ENCODE peak calls at places on chromosomes 5 and 9, in seven cellular contexts. B is upper lobe of left lung, T is IMR-90, Z is OCI-LY7, D is right atrium auricular region, Q is pancreas, M is HFF-Myc. F is an unnamed sample.

GRCh38 chr5:10856071-10856470 is 95.0 kb upstream of the DAP start:
- DNase-seq in D (no peak), M (no peak), Z (no peak), Q (no peak), B (no peak), T (no peak), F (no peak)

GRCh38 chr5:66015296-66015960 is 89.1 kb downstream of the ERBIN start:
- DNase-seq in M (no peak), T (peak), B (no peak), Q (no peak), Z (no peak), D (no peak), F (peak)

GRCh38 chr5:80672140-80672736 is 17.5 kb upstream of the DHFR start:
- DNase-seq in Q (peak), T (peak), M (peak), D (peak), B (peak), Z (peak), F (peak)

GRCh38 chr5:116472274-116472673 is 102.3 kb downstream of the SEMA6A start:
- DNase-seq in T (no peak), D (no peak), Q (no peak), M (no peak), Z (no peak), B (no peak), F (no peak)

GRCh38 chr5:139462582-139463276 is at the start of gene ECSCR:
- DNase-seq in B (peak), Q (no peak), D (no peak), T (no peak), Z (no peak), M (no peak), F (no peak)

GRCh38 chr9:21750021-21750735 is 52.3 kb upstream of the MTAP start:
- DNase-seq in Z (no peak), M (no peak), D (no peak), Q (no peak), B (no peak), T (no peak), F (peak)

GRCh38 chr5:108753877-108754276 is 6.2 kb downstream of the FER start:
- DNase-seq in Z (no peak), T (peak), B (no peak), Q (no peak), M (peak), D (no peak), F (peak)

GRCh38 chr9:116154976-116155699 is 1.5 kb downstream of the PAPPA start:
- DNase-seq in Z (no peak), D (no peak), B (no peak), Q (peak), T (peak), M (peak), F (peak)

GRCh38 chr5:53425598-53426516 is 54.6 kb upstream of the FST start:
- DNase-seq in Q (no peak), B (no peak), Z (peak), T (no peak), M (no peak), D (no peak), F (peak)

GRCh38 chr5:135476615-135477493 is 24.7 kb upstream of the TIFAB start:
- DNase-seq in Z (no peak), D (no peak), Q (no peak), M (no peak), T (no peak), B (peak), F (no peak)

GRCh38 chr5:120604898-120605297 is 140.8 kb downstream of the PRR16 start:
- DNase-seq in Q (no peak), D (no peak), T (peak), B (no peak), M (peak), Z (no peak), F (peak)

GRCh38 chr5:138353550-138353893 is 1.0 kb downstream of the KDM3B start:
- DNase-seq in B (no peak), Z (peak), D (no peak), T (no peak), Q (no peak), M (no peak), F (peak)

GRCh38 chr9:126719677-126720435 is 85.0 kb upstream of the ZBTB43 start:
- DNase-seq in D (peak), T (peak), Z (peak), Q (no peak), M (peak), B (peak), F (no peak)

GRCh38 chr5:119453045-119453383 is 717 bp downstream of the HSD17B4 start:
- DNase-seq in D (peak), Q (no peak), Z (peak), B (peak), T (peak), M (no peak), F (peak)

GRCh38 chr9:38359689-38360385 is 32.7 kb upstream of the ALDH1B1 start:
- DNase-seq in B (no peak), Z (no peak), D (no peak), Q (no peak), M (no peak), T (no peak), F (peak)

GRCh38 chr9:124818431-124819281 is 34.6 kb upstream of the WDR38 start:
- DNase-seq in M (no peak), Z (peak), D (no peak), B (peak), Q (no peak), T (peak), F (peak)

GRCh38 chr5:1110930-1111726 is 735 bp downstream of the SLC12A7 start:
- DNase-seq in D (no peak), M (no peak), B (peak), T (no peak), Q (peak), Z (no peak), F (no peak)

GRCh38 chr5:41924872-41925554 is at the start of gene FBXO4:
- DNase-seq in T (peak), D (peak), B (peak), Z (no peak), Q (peak), M (peak), F (peak)

GRCh38 chr5:41924526-41924871 is 582 bp upstream of the FBXO4 start:
- DNase-seq in Q (no peak), D (no peak), Z (no peak), T (no peak), B (no peak), M (no peak), F (no peak)

GRCh38 chr5:41925555-41925946 is 470 bp downstream of the FBXO4 start:
- DNase-seq in M (no peak), B (peak), Z (no peak), T (peak), Q (no peak), D (peak), F (peak)

GRCh38 chr5:41929035-41929434 is 4.0 kb downstream of the FBXO4 start:
- DNase-seq in D (no peak), Q (no peak), Z (no peak), T (no peak), B (no peak), M (no peak), F (no peak)

GRCh38 chr5:41927604-41928003 is 2.5 kb downstream of the FBXO4 start:
- DNase-seq in T (no peak), Z (no peak), B (no peak), Q (no peak), D (no peak), M (no peak), F (no peak)
- H3K4me3 ChIP-seq in T (no peak), Z (no peak), B (no peak), Q (no peak), D (no peak), M (no peak), F (no peak)

DNA sequence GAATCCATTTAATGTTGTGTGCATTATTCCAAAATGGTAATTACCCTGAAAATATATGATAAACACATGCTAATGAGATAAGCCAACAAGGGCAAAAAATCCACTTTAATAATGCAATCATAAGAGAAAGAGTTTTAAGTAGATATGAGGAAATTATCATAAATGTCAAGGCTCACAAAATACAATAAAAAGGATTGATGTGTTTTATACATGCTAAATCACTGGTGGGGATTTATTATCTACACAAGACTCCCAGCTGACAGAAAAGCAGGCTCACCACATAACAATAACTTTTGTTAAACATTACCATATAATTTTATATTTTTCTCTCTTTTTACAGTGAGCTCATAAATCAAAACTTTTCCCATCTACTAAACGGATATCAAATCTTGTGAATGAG is 306.2 kb upstream of the GRAMD2B start:
- DNase-seq in Q (no peak), D (no peak), T (no peak), B (no peak), M (no peak), Z (no peak), F (no peak)
- TF ChIP-seq CTCF in Q (no peak), D (no peak), T (no peak), B (no peak), M (no peak), Z (no peak), F (no peak)

GRCh38 chr9:136090768-136091581 is 4.1 kb downstream of the NACC2 start:
- DNase-seq in M (no peak), T (no peak), Z (no peak), D (no peak), Q (no peak), B (no peak), F (no peak)
- H3K4me3 ChIP-seq in M (no peak), T (no peak), Z (no peak), D (no peak), Q (no peak), B (no peak), F (no peak)

GRCh38 chr5:177427211-177427822 is 841 bp downstream of the GRK6 start:
- DNase-seq in M (no peak), D (no peak), Q (no peak), B (no peak), T (no peak), Z (peak), F (no peak)

GRCh38 chr5:177426566-177427210 is at the start of gene GRK6:
- DNase-seq in T (no peak), M (no peak), Z (peak), D (no peak), B (peak), Q (peak), F (peak)

GRCh38 chr5:177427919-177428573 is 1.6 kb downstream of the GRK6 start:
- DNase-seq in Q (no peak), M (no peak), D (no peak), Z (peak), T (no peak), B (peak), F (no peak)

GRCh38 chr5:177425196-177425800 is 1.2 kb upstream of the GRK6 start:
- DNase-seq in T (no peak), D (no peak), B (no peak), Q (no peak), Z (no peak), M (no peak), F (no peak)

DNA sequence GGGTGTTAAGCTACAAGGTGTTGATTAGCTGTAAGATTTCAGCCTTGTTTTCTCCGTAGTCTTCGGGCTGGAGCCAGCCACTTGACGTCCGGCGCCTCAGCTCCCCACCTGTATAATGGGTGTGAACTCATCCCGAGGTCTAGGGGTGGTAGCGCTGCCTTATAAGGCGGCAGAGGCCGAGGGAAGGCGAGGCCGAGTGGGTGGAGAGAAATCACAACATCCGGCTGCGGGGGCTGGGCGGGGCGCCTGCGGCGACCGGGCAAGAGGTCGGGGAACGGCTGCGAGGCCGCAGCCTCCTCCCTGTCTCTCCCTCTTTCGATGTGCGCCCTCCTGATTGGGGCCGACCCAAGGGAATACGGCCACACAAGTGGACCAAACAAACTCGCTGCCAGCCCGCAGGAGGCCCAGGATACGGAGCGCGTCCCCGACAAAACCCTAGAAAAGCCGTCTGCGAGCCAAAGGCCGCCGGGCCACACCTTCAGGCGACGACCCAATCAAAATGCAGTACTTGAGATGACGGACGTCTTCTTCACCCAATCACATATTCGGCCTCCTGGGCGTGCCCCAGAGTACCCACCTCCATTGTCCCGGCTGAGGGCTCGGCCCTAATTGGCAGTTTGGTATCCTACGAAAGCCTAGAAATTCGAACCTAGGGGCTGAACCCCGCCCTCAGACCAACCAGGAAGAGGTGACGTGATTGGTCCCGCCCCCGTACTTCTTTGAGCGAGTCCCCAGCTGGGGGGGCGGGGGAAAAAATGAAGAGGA is 493 bp upstream of the GRK6 start:
- DNase-seq in T (peak), B (peak), Z (peak), D (peak), Q (peak), M (peak), F (peak)
- TF ChIP-seq CTCF in T (no peak), B (no peak), Z (no peak), D (no peak), Q (no peak), M (no peak), F (no peak)

GRCh38 chr9:97387504-97387886 is 24.4 kb upstream of the TDRD7 start:
- DNase-seq in D (no peak), B (no peak), Z (no peak), T (no peak), Q (no peak), M (no peak), F (no peak)
- H3K4me3 ChIP-seq in D (no peak), B (no peak), Z (no peak), T (no peak), Q (no peak), M (no peak), F (no peak)